ENCODE peak calls at places on chromosome 15, in eight cellular contexts. N, V, C, M, B, J, K and F are unnamed samples.

GRCh38 chr15:64634020-64634419 is 141.4 kb downstream of the RBPMS2 start:
- DNase-seq in N (peak; percentile 54), V (no peak), C (no peak), M (peak; percentile 76), B (no peak), J (peak; percentile 15), K (no peak), F (peak; percentile 42)

GRCh38 chr15:86623236-86623635 is 543.6 kb downstream of the AGBL1 start:
- DNase-seq in N (no peak), V (no peak), C (no peak), M (no peak), B (no peak), J (no peak), K (no peak), F (no peak)

GRCh38 chr15:74817370-74817737 is 4.7 kb downstream of the LMAN1L start:
- DNase-seq in N (no peak), V (no peak), C (peak; percentile 42), M (peak; percentile 71), B (peak; percentile 44), J (no peak), K (no peak), F (no peak)

GRCh38 chr15:29880886-29881285 is 58.6 kb upstream of the TJP1 start:
- DNase-seq in N (no peak), V (no peak), C (no peak), M (no peak), B (no peak), J (no peak), K (no peak), F (no peak)

GRCh38 chr15:29700296-29700695 is 122.0 kb downstream of the TJP1 start:
- DNase-seq in N (no peak), V (no peak), C (no peak), M (no peak), B (no peak), J (no peak), K (no peak), F (no peak)

GRCh38 chr15:58147151-58147550 is 9.0 kb downstream of the AQP9 start:
- DNase-seq in N (no peak), V (peak; percentile 66), C (no peak), M (no peak), B (no peak), J (no peak), K (no peak), F (no peak)

GRCh38 chr15:49501586-49501985 is 78.5 kb downstream of the FGF7 start:
- DNase-seq in N (no peak), V (no peak), C (no peak), M (no peak), B (no peak), J (no peak), K (no peak), F (no peak)

GRCh38 chr15:51390932-51391432 is 49.5 kb downstream of the GLDN start:
- DNase-seq in N (no peak), V (no peak), C (no peak), M (no peak), B (no peak), J (peak; percentile 23), K (no peak), F (no peak)

GRCh38 chr15:87753539-87753938 is 503.0 kb downstream of the NTRK3 start:
- DNase-seq in N (no peak), V (no peak), C (no peak), M (no peak), B (no peak), J (no peak), K (no peak), F (no peak)

GRCh38 chr15:49814709-49815108 is 193.9 kb downstream of the DTWD1 start:
- DNase-seq in N (no peak), V (no peak), C (no peak), M (no peak), B (no peak), J (no peak), K (no peak), F (no peak)

GRCh38 chr15:77144028-77144427 is 73.1 kb upstream of the TSPAN3 start:
- DNase-seq in N (no peak), V (peak; percentile 46), C (no peak), M (no peak), B (no peak), J (no peak), K (no peak), F (no peak)

GRCh38 chr15:36590838-36591237 is 11.4 kb downstream of the CDIN1 start:
- DNase-seq in N (no peak), V (peak; percentile 69), C (no peak), M (no peak), B (peak; percentile 98), J (no peak), K (no peak), F (no peak)

GRCh38 chr15:27179789-27180188 is 208.8 kb downstream of the GABRG3 start:
- DNase-seq in N (no peak), V (no peak), C (no peak), M (no peak), B (no peak), J (no peak), K (no peak), F (no peak)

GRCh38 chr15:92393994-92394326 is 279 bp downstream of the ST8SIA2 start:
- DNase-seq in N (no peak), V (no peak), C (no peak), M (no peak), B (no peak), J (peak; percentile 49), K (no peak), F (no peak)

GRCh38 chr15:54307252-54307902 is 329.1 kb downstream of the UNC13C start:
- DNase-seq in N (no peak), V (no peak), C (no peak), M (no peak), B (no peak), J (no peak), K (no peak), F (no peak)

GRCh38 chr15:77034620-77035467 is 36.1 kb downstream of the TSPAN3 start:
- DNase-seq in N (peak; percentile 44), V (no peak), C (no peak), M (peak; percentile 70), B (no peak), J (no peak), K (no peak), F (no peak)

GRCh38 chr15:45550436-45550835 is 27.9 kb upstream of the SLC30A4 start:
- DNase-seq in N (no peak), V (peak; percentile 27), C (no peak), M (no peak), B (no peak), J (no peak), K (no peak), F (no peak)

GRCh38 chr15:41773332-41773728 is 954 bp upstream of the MAPKBP1 start:
- DNase-seq in N (no peak), V (no peak), C (no peak), M (no peak), B (no peak), J (no peak), K (no peak), F (no peak)

GRCh38 chr15:68583321-68583720 is 4.5 kb downstream of the CORO2B start:
- DNase-seq in N (no peak), V (no peak), C (no peak), M (no peak), B (no peak), J (no peak), K (no peak), F (no peak)

GRCh38 chr15:45795487-45796069 is 160.7 kb downstream of the SQOR start:
- DNase-seq in N (no peak), V (peak; percentile 30), C (peak; percentile 76), M (peak; percentile 59), B (peak; percentile 23), J (peak; percentile 70), K (peak; percentile 38), F (no peak)

GRCh38 chr15:50108446-50108845 is 10.6 kb downstream of the ATP8B4 start:
- DNase-seq in N (no peak), V (no peak), C (no peak), M (no peak), B (no peak), J (no peak), K (no peak), F (no peak)

GRCh38 chr15:72176155-72176554 is 21.4 kb downstream of the GRAMD2A start:
- DNase-seq in N (no peak), V (no peak), C (no peak), M (no peak), B (no peak), J (no peak), K (no peak), F (no peak)

GRCh38 chr15:62795700-62796099 is 246.8 kb upstream of the TPM1 start:
- DNase-seq in N (no peak), V (no peak), C (no peak), M (no peak), B (no peak), J (no peak), K (no peak), F (no peak)

DNA sequence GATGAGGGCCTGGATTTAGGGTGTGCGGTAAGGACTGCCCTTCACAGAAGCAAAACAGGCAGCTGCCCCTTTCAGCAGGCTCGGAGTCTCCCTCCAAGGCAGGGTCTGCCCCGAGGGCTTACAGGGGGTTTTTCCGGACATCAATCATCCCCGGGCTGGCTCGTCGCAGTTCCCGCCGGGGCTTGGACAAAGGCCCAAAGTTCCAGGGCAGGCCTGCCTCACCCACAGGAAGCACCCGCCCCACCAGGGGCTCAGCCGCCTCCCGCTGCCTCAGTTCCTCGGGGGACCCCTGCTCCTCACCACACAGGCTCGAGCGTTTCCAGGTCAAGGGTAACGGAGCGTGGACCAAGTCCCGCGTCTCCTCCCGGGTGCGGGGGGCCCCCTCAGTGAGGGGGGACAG is 27.0 kb downstream of the KIF7 start:
- DNase-seq in N (no peak), V (no peak), C (no peak), M (no peak), B (no peak), J (no peak), K (no peak), F (no peak)
- H3K36me3 ChIP-seq in N (no peaks in the 10 kb centered on the region), V (peaks cover 44% of the 10 kb centered on the region), C (peaks cover 74% of the 10 kb centered on the region), M (no peaks in the 10 kb centered on the region), B (peaks cover 23% of the 10 kb centered on the region), J (peaks cover 86% of the 10 kb centered on the region), K (no peaks in the 10 kb centered on the region), F (no peaks in the 10 kb centered on the region)

GRCh38 chr15:40204100-40204499 is 34.8 kb upstream of the PAK6 start:
- DNase-seq in N (no peak), V (no peak), C (no peak), M (no peak), B (no peak), J (no peak), K (no peak), F (no peak)
- H3K36me3 ChIP-seq in N (no peaks in the 10 kb centered on the region), V (peaks cover 4% of the 10 kb centered on the region), C (peaks cover 12% of the 10 kb centered on the region), M (no peaks in the 10 kb centered on the region), B (no peaks in the 10 kb centered on the region), J (peaks cover 23% of the 10 kb centered on the region), K (no peaks in the 10 kb centered on the region), F (no peaks in the 10 kb centered on the region)

GRCh38 chr15:78922527-78922926 is 22.3 kb downstream of the CTSH start:
- DNase-seq in N (no peak), V (no peak), C (no peak), M (no peak), B (no peak), J (no peak), K (no peak), F (no peak)
- H3K36me3 ChIP-seq in N (no peaks in the 10 kb centered on the region), V (peaks cover 15% of the 10 kb centered on the region), C (peaks cover 9% of the 10 kb centered on the region), M (no peaks in the 10 kb centered on the region), B (peaks cover 27% of the 10 kb centered on the region), J (peaks cover 32% of the 10 kb centered on the region), K (peaks cover 10% of the 10 kb centered on the region), F (peaks cover 33% of the 10 kb centered on the region)

DNA sequence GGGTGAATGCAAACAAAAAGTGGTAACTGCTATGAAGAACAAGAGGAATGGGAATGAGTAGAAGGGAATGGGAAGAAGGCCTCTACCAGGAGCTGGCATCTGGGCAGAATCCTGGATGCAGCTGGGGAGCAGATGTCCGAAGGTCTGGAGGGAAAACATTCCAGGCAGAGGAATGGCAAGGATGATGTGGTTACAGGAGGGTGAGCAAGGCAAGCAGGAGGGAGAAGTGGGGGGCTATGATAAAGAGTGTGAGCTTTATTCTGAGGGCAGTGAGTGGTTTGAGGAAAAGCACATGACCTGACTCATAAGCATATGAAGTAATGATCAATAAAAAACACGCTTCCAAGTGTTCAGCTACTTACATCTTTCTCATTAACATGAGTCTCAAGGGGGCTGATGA is 17.1 kb downstream of the SKIC8 start:
- DNase-seq in N (no peak), V (no peak), C (no peak), M (no peak), B (no peak), J (no peak), K (no peak), F (no peak)
- H3K36me3 ChIP-seq in N (peaks cover 19% of the 10 kb centered on the region), V (peaks cover 13% of the 10 kb centered on the region), C (peaks cover 12% of the 10 kb centered on the region), M (no peaks in the 10 kb centered on the region), B (peaks cover 22% of the 10 kb centered on the region), J (peaks cover 8% of the 10 kb centered on the region), K (peaks cover 36% of the 10 kb centered on the region), F (peaks cover 41% of the 10 kb centered on the region)